ENCODE peak calls at places on chromosomes 12 and 14, in five cellular contexts. P, J, A, O and Q are unnamed samples.

GRCh38 chr14:51873221-51873893 is 12.9 kb downstream of the GNG2 start:
- DNase-seq in P (no peak), J (no peak), A (no peak), O (no peak), Q (no peak)

GRCh38 chr12:113235976-113236375 is 14.7 kb downstream of the TPCN1 start:
- DNase-seq in P (no peak), J (no peak), A (peak; percentile 4), O (no peak), Q (no peak)

GRCh38 chr12:66648336-66648735 is 30.5 kb downstream of the GRIP1 start:
- DNase-seq in P (no peak), J (no peak), A (no peak), O (no peak), Q (no peak)

GRCh38 chr14:70713096-70713875 is 71.6 kb downstream of the TTC9 start:
- DNase-seq in P (no peak), J (no peak), A (no peak), O (no peak), Q (no peak)

GRCh38 chr12:15527201-15527782 is 205.0 kb downstream of the PTPRO start:
- DNase-seq in P (peak; percentile 25), J (no peak), A (peak; percentile 32), O (no peak), Q (peak; percentile 27)

GRCh38 chr12:109596418-109597244 is 23.0 kb downstream of the MVK start:
- DNase-seq in P (no peak), J (no peak), A (no peak), O (no peak), Q (peak; percentile 80)

GRCh38 chr14:104735830-104736642 is 12.0 kb downstream of the ADSS1 start:
- DNase-seq in P (peak; percentile 96), J (no peak), A (peak; percentile 87), O (no peak), Q (no peak)

GRCh38 chr12:117686911-117687377 is 281.8 kb downstream of the KSR2 start:
- DNase-seq in P (no peak), J (no peak), A (no peak), O (no peak), Q (no peak)

GRCh38 chr12:32559434-32559833 is 119.7 kb upstream of the DNM1L start:
- DNase-seq in P (no peak), J (no peak), A (no peak), O (no peak), Q (no peak)

GRCh38 chr12:66188584-66189475 is at the start of gene IRAK3:
- DNase-seq in P (peak; percentile 84), J (peak; percentile 56), A (peak; percentile 86), O (peak; percentile 13), Q (peak; percentile 38)

GRCh38 chr12:3107954-3108353 is 30.8 kb downstream of the TSPAN9 start:
- DNase-seq in P (no peak), J (no peak), A (no peak), O (no peak), Q (no peak)

GRCh38 chr12:54135621-54136027 is 53.2 kb downstream of the SMUG1 start:
- DNase-seq in P (no peak), J (peak; percentile 33), A (peak; percentile 85), O (no peak), Q (peak; percentile 95)

GRCh38 chr12:119153477-119154434 is 25.0 kb upstream of the HSPB8 start:
- DNase-seq in P (peak; percentile 47), J (peak; percentile 78), A (peak; percentile 72), O (no peak), Q (no peak)

GRCh38 chr12:118334939-118335567 is 37.7 kb downstream of the TAOK3 start:
- DNase-seq in P (no peak), J (no peak), A (no peak), O (no peak), Q (no peak)

GRCh38 chr12:125137776-125138344 is 72.6 kb downstream of the AACS start:
- DNase-seq in P (no peak), J (no peak), A (no peak), O (no peak), Q (no peak)

GRCh38 chr14:81303258-81303935 is 82.6 kb upstream of the GTF2A1 start:
- DNase-seq in P (peak; percentile 91), J (no peak), A (peak; percentile 83), O (no peak), Q (no peak)

GRCh38 chr12:52191841-52192791 is at the start of gene KRT80:
- DNase-seq in P (peak; percentile 90), J (no peak), A (peak; percentile 89), O (no peak), Q (no peak)

GRCh38 chr12:103800252-103800771 is 40.7 kb downstream of the NT5DC3 start:
- DNase-seq in P (peak; percentile 41), J (peak; percentile 55), A (peak; percentile 68), O (no peak), Q (no peak)

DNA sequence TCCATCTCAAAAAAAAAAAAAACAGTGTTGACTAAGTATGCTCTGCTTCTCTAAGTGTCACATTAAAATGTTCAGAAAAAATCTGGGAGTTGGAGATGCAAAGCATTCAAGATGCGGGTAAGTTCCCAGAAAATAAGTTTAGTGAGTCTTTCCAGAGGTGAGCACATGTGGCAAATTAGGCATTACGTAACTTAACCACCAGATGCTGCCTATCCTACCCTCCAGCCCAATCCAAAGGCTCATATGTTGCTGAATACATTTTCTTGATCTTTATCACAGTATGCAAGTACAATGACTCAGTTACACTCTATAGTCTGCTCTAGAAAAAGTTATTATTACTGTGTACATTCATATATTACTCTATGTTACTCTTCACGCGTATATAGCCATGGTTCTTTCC is 3.6 kb downstream of the SLC2A14 start:
- DNase-seq in P (no peak), J (no peak), A (no peak), O (no peak), Q (no peak)
- TF ChIP-seq CTCF in P (no peak), J (no peak), A (no peak), O (no peak), Q (no peak)

GRCh38 chr14:49106721-49107689 is 479.2 kb downstream of the RPS29 start:
- DNase-seq in P (no peak), J (peak; percentile 55), A (no peak), O (no peak), Q (no peak)

DNA sequence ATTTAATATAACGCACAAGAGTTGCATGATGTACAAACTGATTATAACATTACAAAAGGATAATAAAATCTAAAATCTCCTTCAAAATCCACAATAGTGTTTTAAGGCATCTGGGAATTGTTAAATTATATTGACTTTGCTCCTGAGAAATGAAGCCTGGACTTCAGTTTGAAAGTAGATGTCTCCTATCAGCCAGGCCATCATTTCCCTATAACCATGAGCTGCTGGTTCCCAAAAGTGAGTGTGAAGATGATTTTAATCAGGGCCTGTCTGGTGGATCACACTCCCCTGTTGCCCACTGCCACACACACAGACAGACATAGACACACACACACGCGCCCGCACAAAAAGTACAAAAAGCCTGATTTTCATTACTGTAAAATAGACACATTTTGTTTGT is 480.7 kb downstream of the RPS29 start:
- DNase-seq in P (no peak), J (no peak), A (no peak), O (no peak), Q (no peak)
- H3K4me3 ChIP-seq in P (no peak overlapping the region), J (no peak overlapping the region), A (no peak overlapping the region), O (no peak overlapping the region), Q (no peak overlapping the region)

GRCh38 chr14:92993302-92993701 is 70.4 kb downstream of the CHGA start:
- DNase-seq in P (peak; percentile 52), J (no peak), A (no peak), O (no peak), Q (no peak)
- H3K27me3 ChIP-seq in P (no peaks in the 10 kb centered on the region), J (no peaks in the 10 kb centered on the region), A (no peaks in the 10 kb centered on the region), O (no peaks in the 10 kb centered on the region), Q (no peaks in the 10 kb centered on the region)

GRCh38 chr14:46651526-46652144 is at the start of gene RPL10L:
- DNase-seq in P (no peak), J (no peak), A (no peak), O (no peak), Q (no peak)
- TF ChIP-seq CTCF in P (no peak), J (no peak), A (no peak), O (no peak), Q (peak; percentile 24)

DNA sequence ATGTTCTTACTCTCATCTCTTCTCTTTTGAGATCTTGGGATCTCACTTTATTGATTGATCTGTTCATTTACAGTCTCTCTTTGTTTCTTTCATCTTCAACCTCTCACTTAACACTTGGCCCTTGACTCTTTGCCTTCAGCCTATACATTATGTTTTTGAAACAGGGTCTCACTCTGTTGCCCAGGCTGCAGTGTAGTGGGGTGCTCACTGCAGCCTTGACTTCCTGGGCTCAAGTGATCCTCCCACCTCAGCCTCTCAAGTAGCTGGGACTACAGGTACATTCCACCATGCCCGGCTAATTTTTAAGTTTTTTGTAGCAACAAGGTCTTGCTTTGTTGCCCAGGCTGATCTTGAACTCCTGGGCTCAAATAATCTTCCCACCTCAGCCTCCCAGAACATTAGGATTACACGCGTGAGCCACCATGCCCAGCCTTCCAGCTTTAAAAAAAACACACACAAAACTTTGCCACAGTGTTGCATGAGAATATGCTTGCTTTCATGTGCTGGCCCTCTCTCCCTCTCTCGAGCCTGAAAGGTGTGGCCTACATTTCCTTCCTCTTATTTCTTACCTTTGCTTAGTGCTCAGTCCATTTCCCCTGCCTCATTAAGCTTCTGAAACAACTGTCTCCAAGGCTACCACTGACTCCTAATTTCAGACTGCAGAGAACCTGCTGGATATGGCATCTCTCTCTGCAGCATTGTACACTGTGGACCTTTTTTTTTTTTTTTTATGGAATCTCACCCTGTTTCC is 9.9 kb downstream of the DIP2B start:
- DNase-seq in P (no peak), J (no peak), A (no peak), O (no peak), Q (no peak)
- H3K4me3 ChIP-seq in P (no peak overlapping the region), J (no peak overlapping the region), A (no peak overlapping the region), O (no peak overlapping the region), Q (no peak overlapping the region)

GRCh38 chr12:114691810-114692557 is 8.0 kb upstream of the TBX3 start:
- DNase-seq in P (no peak), J (no peak), A (no peak), O (no peak), Q (no peak)
- H3K27me3 ChIP-seq in P (no peaks in the 10 kb centered on the region), J (peaks cover 100% of the 10 kb centered on the region), A (peaks cover 12% of the 10 kb centered on the region), O (peaks cover 8% of the 10 kb centered on the region), Q (peaks cover 63% of the 10 kb centered on the region)

GRCh38 chr14:77302926-77303325 is 17.8 kb downstream of the POMT2 start:
- DNase-seq in P (no peak), J (no peak), A (no peak), O (no peak), Q (no peak)
- TF ChIP-seq CTCF in P (no peak), J (no peak), A (no peak), O (no peak), Q (no peak)

GRCh38 chr12:11710906-11711305 is 61.4 kb downstream of the ETV6 start:
- DNase-seq in P (no peak), J (no peak), A (no peak), O (no peak), Q (no peak)
- H3K4me3 ChIP-seq in P (no peak overlapping the region), J (no peak overlapping the region), A (no peak overlapping the region), O (no peak overlapping the region), Q (no peak overlapping the region)